ENCODE peak calls at places on chromosome 2, in ten cellular contexts. One of them, this sample, is unnamed.

GRCh38 chr2:163800889-163801498 is 65.2 kb upstream of the FIGN start:
- DNase-seq in HCT116: no peak
- DNase-seq in uterus: no peak
- DNase-seq in fibroblast of pulmonary artery: peak; percentile 25
- DNase-seq in B cell: no peak
- DNase-seq in upper lobe of left lung: no peak
- DNase-seq in transverse colon: no peak
- DNase-seq in AG10803: peak; percentile 72
- DNase-seq in Caco-2: no peak
- DNase-seq in endothelial cell of umbilical vein: no peak
- DNase-seq in this sample: no peak

GRCh38 chr2:76268928-76269327 is 558.2 kb upstream of the GCFC2 start:
- DNase-seq in HCT116: no peak
- DNase-seq in uterus: no peak
- DNase-seq in fibroblast of pulmonary artery: peak; percentile 21
- DNase-seq in B cell: no peak
- DNase-seq in upper lobe of left lung: no peak
- DNase-seq in transverse colon: no peak
- DNase-seq in AG10803: no peak
- DNase-seq in Caco-2: no peak
- DNase-seq in endothelial cell of umbilical vein: no peak
- DNase-seq in this sample: no peak

GRCh38 chr2:60485550-60485949 is 67.9 kb downstream of the BCL11A start:
- DNase-seq in HCT116: no peak
- DNase-seq in uterus: no peak
- DNase-seq in fibroblast of pulmonary artery: no peak
- DNase-seq in B cell: peak; percentile 10
- DNase-seq in upper lobe of left lung: no peak
- DNase-seq in transverse colon: no peak
- DNase-seq in AG10803: peak; percentile 47
- DNase-seq in Caco-2: no peak
- DNase-seq in endothelial cell of umbilical vein: no peak
- DNase-seq in this sample: no peak

GRCh38 chr2:159093496-159093895 is 125.1 kb downstream of the TANC1 start:
- DNase-seq in HCT116: no peak
- DNase-seq in uterus: no peak
- DNase-seq in fibroblast of pulmonary artery: no peak
- DNase-seq in B cell: no peak
- DNase-seq in upper lobe of left lung: no peak
- DNase-seq in transverse colon: peak; percentile 29
- DNase-seq in AG10803: no peak
- DNase-seq in Caco-2: no peak
- DNase-seq in endothelial cell of umbilical vein: peak; percentile 56
- DNase-seq in this sample: no peak

GRCh38 chr2:96431319-96431718 is 73.8 kb downstream of the NEURL3 start:
- DNase-seq in HCT116: no peak
- DNase-seq in uterus: no peak
- DNase-seq in fibroblast of pulmonary artery: no peak
- DNase-seq in B cell: no peak
- DNase-seq in upper lobe of left lung: no peak
- DNase-seq in transverse colon: no peak
- DNase-seq in AG10803: no peak
- DNase-seq in Caco-2: no peak
- DNase-seq in endothelial cell of umbilical vein: no peak
- DNase-seq in this sample: no peak

GRCh38 chr2:214543386-214543955 is 132.6 kb downstream of the VWC2L start:
- DNase-seq in HCT116: no peak
- DNase-seq in uterus: no peak
- DNase-seq in fibroblast of pulmonary artery: peak; percentile 3
- DNase-seq in B cell: no peak
- DNase-seq in upper lobe of left lung: no peak
- DNase-seq in transverse colon: no peak
- DNase-seq in AG10803: peak; percentile 9
- DNase-seq in Caco-2: no peak
- DNase-seq in endothelial cell of umbilical vein: no peak
- DNase-seq in this sample: no peak

GRCh38 chr2:190713476-190713875 is 64.6 kb downstream of the NAB1 start:
- DNase-seq in HCT116: no peak
- DNase-seq in uterus: no peak
- DNase-seq in fibroblast of pulmonary artery: no peak
- DNase-seq in B cell: no peak
- DNase-seq in upper lobe of left lung: no peak
- DNase-seq in transverse colon: no peak
- DNase-seq in AG10803: peak; percentile 24
- DNase-seq in Caco-2: no peak
- DNase-seq in endothelial cell of umbilical vein: no peak
- DNase-seq in this sample: no peak

GRCh38 chr2:239902749-239903201 is 122.4 kb downstream of the NDUFA10 start:
- DNase-seq in HCT116: no peak
- DNase-seq in uterus: no peak
- DNase-seq in fibroblast of pulmonary artery: no peak
- DNase-seq in B cell: no peak
- DNase-seq in upper lobe of left lung: no peak
- DNase-seq in transverse colon: no peak
- DNase-seq in AG10803: no peak
- DNase-seq in Caco-2: no peak
- DNase-seq in endothelial cell of umbilical vein: no peak
- DNase-seq in this sample: no peak

GRCh38 chr2:226742346-226742745 is 57.3 kb downstream of the IRS1 start:
- DNase-seq in HCT116: no peak
- DNase-seq in uterus: peak; percentile 29
- DNase-seq in fibroblast of pulmonary artery: peak; percentile 12
- DNase-seq in B cell: no peak
- DNase-seq in upper lobe of left lung: no peak
- DNase-seq in transverse colon: no peak
- DNase-seq in AG10803: peak; percentile 31
- DNase-seq in Caco-2: no peak
- DNase-seq in endothelial cell of umbilical vein: no peak
- DNase-seq in this sample: no peak

GRCh38 chr2:27581417-27582128 is 1.3 kb upstream of the ZNF512 start:
- DNase-seq in HCT116: no peak
- DNase-seq in uterus: no peak
- DNase-seq in fibroblast of pulmonary artery: no peak
- DNase-seq in B cell: peak; percentile 48
- DNase-seq in upper lobe of left lung: no peak
- DNase-seq in transverse colon: no peak
- DNase-seq in AG10803: no peak
- DNase-seq in Caco-2: no peak
- DNase-seq in endothelial cell of umbilical vein: no peak
- DNase-seq in this sample: no peak

GRCh38 chr2:35199298-35199697 is 1156.3 kb upstream of the CRIM1 start:
- DNase-seq in HCT116: no peak
- DNase-seq in uterus: no peak
- DNase-seq in fibroblast of pulmonary artery: no peak
- DNase-seq in B cell: no peak
- DNase-seq in upper lobe of left lung: no peak
- DNase-seq in transverse colon: no peak
- DNase-seq in AG10803: no peak
- DNase-seq in Caco-2: no peak
- DNase-seq in endothelial cell of umbilical vein: no peak
- DNase-seq in this sample: no peak
- TF ChIP-seq CTCF in HCT116: no peak
- TF ChIP-seq CTCF in uterus: no peak
- TF ChIP-seq CTCF in fibroblast of pulmonary artery: no peak
- TF ChIP-seq CTCF in B cell: no peak
- TF ChIP-seq CTCF in upper lobe of left lung: no peak
- TF ChIP-seq CTCF in transverse colon: no peak
- TF ChIP-seq CTCF in AG10803: no peak
- TF ChIP-seq CTCF in Caco-2: no peak
- TF ChIP-seq CTCF in endothelial cell of umbilical vein: no peak
- TF ChIP-seq CTCF in this sample: peak; percentile 37

DNA sequence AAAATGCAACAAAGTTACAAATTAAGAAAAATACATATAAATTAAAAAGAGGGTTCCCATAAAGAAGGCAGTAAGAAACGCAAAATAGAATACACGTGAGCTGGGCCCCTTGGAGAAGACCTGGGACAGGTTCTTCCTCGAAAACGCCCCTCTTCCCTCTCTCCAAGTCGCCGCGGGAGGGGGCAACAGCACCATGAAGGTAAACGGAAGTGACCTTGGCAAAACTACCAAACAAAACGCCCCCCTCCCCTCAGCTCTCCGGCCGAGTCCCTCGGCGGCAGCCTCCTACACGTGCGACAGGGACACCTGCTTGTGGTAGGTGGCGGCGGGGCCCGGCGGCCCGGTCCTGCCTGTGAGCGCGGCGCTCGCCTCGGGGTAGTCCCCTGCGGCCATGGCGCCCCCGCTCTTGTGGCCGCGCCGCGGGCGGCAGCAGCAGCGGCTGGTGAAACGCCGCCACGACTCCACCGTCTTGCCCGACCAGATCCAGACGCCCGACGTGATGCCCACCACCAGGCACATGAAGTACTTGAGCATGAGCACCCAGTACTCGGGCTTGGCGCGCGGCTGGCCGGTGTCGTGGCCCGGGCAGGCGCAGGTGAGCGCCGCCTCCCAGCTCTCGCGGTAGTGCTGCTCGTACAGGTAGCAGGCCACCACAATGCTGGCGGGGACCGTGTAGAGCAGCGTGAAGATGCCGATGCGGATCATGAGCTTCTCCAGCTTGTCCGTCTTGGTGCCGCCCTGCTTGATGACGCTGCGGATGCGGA is 2.8 kb downstream of the FZD5 start:
- DNase-seq in HCT116: no peak
- DNase-seq in uterus: no peak
- DNase-seq in fibroblast of pulmonary artery: no peak
- DNase-seq in B cell: no peak
- DNase-seq in upper lobe of left lung: peak; percentile 34
- DNase-seq in transverse colon: peak; percentile 29
- DNase-seq in AG10803: no peak
- DNase-seq in Caco-2: no peak
- DNase-seq in endothelial cell of umbilical vein: no peak
- DNase-seq in this sample: no peak
- TF ChIP-seq CTCF in HCT116: no peak
- TF ChIP-seq CTCF in uterus: no peak
- TF ChIP-seq CTCF in fibroblast of pulmonary artery: no peak
- TF ChIP-seq CTCF in B cell: no peak
- TF ChIP-seq CTCF in upper lobe of left lung: peak; percentile 8
- TF ChIP-seq CTCF in transverse colon: no peak
- TF ChIP-seq CTCF in AG10803: no peak
- TF ChIP-seq CTCF in Caco-2: no peak
- TF ChIP-seq CTCF in endothelial cell of umbilical vein: no peak
- TF ChIP-seq CTCF in this sample: no peak

GRCh38 chr2:78994789-78995188 is 30.7 kb upstream of the REG3G start:
- DNase-seq in HCT116: no peak
- DNase-seq in uterus: no peak
- DNase-seq in fibroblast of pulmonary artery: no peak
- DNase-seq in B cell: no peak
- DNase-seq in upper lobe of left lung: no peak
- DNase-seq in transverse colon: no peak
- DNase-seq in AG10803: no peak
- DNase-seq in Caco-2: no peak
- DNase-seq in endothelial cell of umbilical vein: no peak
- DNase-seq in this sample: no peak

GRCh38 chr2:78992807-78993517 is 32.5 kb upstream of the REG3G start:
- DNase-seq in HCT116: no peak
- DNase-seq in uterus: no peak
- DNase-seq in fibroblast of pulmonary artery: no peak
- DNase-seq in B cell: no peak
- DNase-seq in upper lobe of left lung: peak; percentile 24
- DNase-seq in transverse colon: peak; percentile 55
- DNase-seq in AG10803: no peak
- DNase-seq in Caco-2: peak; percentile 56
- DNase-seq in endothelial cell of umbilical vein: no peak
- DNase-seq in this sample: peak; percentile 70

GRCh38 chr2:78993518-78994148 is 31.9 kb upstream of the REG3G start:
- DNase-seq in HCT116: no peak
- DNase-seq in uterus: no peak
- DNase-seq in fibroblast of pulmonary artery: no peak
- DNase-seq in B cell: no peak
- DNase-seq in upper lobe of left lung: no peak
- DNase-seq in transverse colon: no peak
- DNase-seq in AG10803: no peak
- DNase-seq in Caco-2: no peak
- DNase-seq in endothelial cell of umbilical vein: no peak
- DNase-seq in this sample: no peak

DNA sequence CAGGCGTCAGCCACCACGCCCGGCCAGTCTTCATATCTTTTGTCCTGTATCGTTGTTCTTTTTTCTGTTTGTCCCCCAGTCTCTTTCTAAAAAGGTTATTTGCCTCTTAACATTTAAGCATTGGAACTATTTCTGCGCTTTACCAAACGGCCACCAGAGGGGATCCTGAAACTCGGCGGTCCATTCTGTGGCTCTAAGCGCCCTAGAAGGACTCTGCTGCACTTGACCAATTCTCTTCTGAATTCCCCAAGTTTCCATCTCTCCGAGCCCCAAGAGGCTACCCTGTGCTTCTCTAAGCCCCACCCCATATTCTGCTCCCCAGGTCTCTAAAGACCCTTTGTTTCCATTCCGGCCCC is 33.1 kb upstream of the REG3G start:
- DNase-seq in HCT116: no peak
- DNase-seq in uterus: no peak
- DNase-seq in fibroblast of pulmonary artery: peak; percentile 21
- DNase-seq in B cell: no peak
- DNase-seq in upper lobe of left lung: no peak
- DNase-seq in transverse colon: peak; percentile 13
- DNase-seq in AG10803: no peak
- DNase-seq in Caco-2: peak; percentile 53
- DNase-seq in endothelial cell of umbilical vein: peak; percentile 7
- DNase-seq in this sample: no peak
- TF ChIP-seq CTCF in HCT116: no peak
- TF ChIP-seq CTCF in uterus: no peak
- TF ChIP-seq CTCF in fibroblast of pulmonary artery: peak; percentile 37
- TF ChIP-seq CTCF in B cell: no peak
- TF ChIP-seq CTCF in upper lobe of left lung: no peak
- TF ChIP-seq CTCF in transverse colon: no peak
- TF ChIP-seq CTCF in AG10803: no peak
- TF ChIP-seq CTCF in Caco-2: peak; percentile 62
- TF ChIP-seq CTCF in endothelial cell of umbilical vein: peak; percentile 43
- TF ChIP-seq CTCF in this sample: peak; percentile 81

GRCh38 chr2:98608118-98608961 is at the start of the genes COA5 and UNC50:
- DNase-seq in HCT116: peak; percentile 78
- DNase-seq in uterus: peak; percentile 88
- DNase-seq in fibroblast of pulmonary artery: peak; percentile 93
- DNase-seq in B cell: peak; percentile 86
- DNase-seq in upper lobe of left lung: peak; percentile 88
- DNase-seq in transverse colon: peak; percentile 92
- DNase-seq in AG10803: peak; percentile 93
- DNase-seq in Caco-2: peak; percentile 90
- DNase-seq in endothelial cell of umbilical vein: peak; percentile 92
- DNase-seq in this sample: peak; percentile 91
- TF ChIP-seq CTCF in HCT116: no peak
- TF ChIP-seq CTCF in uterus: peak; percentile 13
- TF ChIP-seq CTCF in fibroblast of pulmonary artery: no peak
- TF ChIP-seq CTCF in B cell: no peak
- TF ChIP-seq CTCF in upper lobe of left lung: peak; percentile 15
- TF ChIP-seq CTCF in transverse colon: peak; percentile 9
- TF ChIP-seq CTCF in AG10803: no peak
- TF ChIP-seq CTCF in Caco-2: peak; percentile 9
- TF ChIP-seq CTCF in endothelial cell of umbilical vein: no peak
- TF ChIP-seq CTCF in this sample: peak; percentile 30

DNA sequence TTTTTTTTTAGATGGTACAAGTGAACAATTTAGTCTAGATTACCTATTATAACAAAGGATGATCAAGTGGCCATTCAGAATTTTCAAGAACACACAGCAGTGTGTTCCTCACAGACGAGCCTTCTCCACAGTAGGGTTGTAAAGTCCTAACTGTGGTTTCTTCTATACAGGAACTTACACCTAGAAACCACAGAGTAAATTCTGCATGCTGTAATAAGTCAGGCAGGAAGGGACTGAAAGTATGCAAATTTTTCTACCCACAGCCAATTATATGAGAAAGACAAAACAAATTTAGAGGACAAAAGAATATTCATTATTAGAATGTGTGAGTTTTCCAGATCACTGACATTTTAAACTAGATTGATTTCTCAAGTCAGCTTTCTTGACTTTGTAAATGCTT is 99.5 kb downstream of the RBMS1 start:
- DNase-seq in HCT116: no peak
- DNase-seq in uterus: no peak
- DNase-seq in fibroblast of pulmonary artery: no peak
- DNase-seq in B cell: no peak
- DNase-seq in upper lobe of left lung: no peak
- DNase-seq in transverse colon: no peak
- DNase-seq in AG10803: no peak
- DNase-seq in Caco-2: no peak
- DNase-seq in endothelial cell of umbilical vein: no peak
- DNase-seq in this sample: no peak
- TF ChIP-seq CTCF in HCT116: no peak
- TF ChIP-seq CTCF in uterus: no peak
- TF ChIP-seq CTCF in fibroblast of pulmonary artery: no peak
- TF ChIP-seq CTCF in B cell: no peak
- TF ChIP-seq CTCF in upper lobe of left lung: no peak
- TF ChIP-seq CTCF in transverse colon: no peak
- TF ChIP-seq CTCF in AG10803: no peak
- TF ChIP-seq CTCF in Caco-2: no peak
- TF ChIP-seq CTCF in endothelial cell of umbilical vein: no peak
- TF ChIP-seq CTCF in this sample: no peak